ENCODE peak calls at places on chromosomes 13 and 19, in four cellular contexts. I, Z, F and O are unnamed samples.

GRCh38 chr13:24323036-24323738 is 13.8 kb downstream of the C1QTNF9 start:
- DNase-seq in I (no peak), Z (no peak), F (no peak), O (no peak)

GRCh38 chr19:27891411-27891810 is 1321.5 kb downstream of the UQCRFS1 start:
- DNase-seq in I (no peak), Z (no peak), F (no peak), O (no peak)

GRCh38 chr13:73173160-73173905 is 114.5 kb downstream of the KLF5 start:
- DNase-seq in I (no peak), Z (no peak), F (no peak), O (no peak)

GRCh38 chr13:38697628-38698333 is 10.9 kb downstream of the FREM2 start:
- DNase-seq in I (no peak), Z (no peak), F (no peak), O (no peak)

GRCh38 chr19:19475845-19476828 is 39.2 kb downstream of the TSSK6 start:
- DNase-seq in I (no peak), Z (peak; percentile 44), F (peak; percentile 16), O (peak; percentile 48)

GRCh38 chr13:109180905-109181425 is 551.6 kb downstream of the MYO16 start:
- DNase-seq in I (no peak), Z (no peak), F (peak; percentile 6), O (no peak)

GRCh38 chr19:38868551-38868950 is 9.5 kb downstream of the RINL start:
- DNase-seq in I (no peak), Z (no peak), F (no peak), O (no peak)

GRCh38 chr19:15249912-15250634 is 17.8 kb upstream of the EPHX3 start:
- DNase-seq in I (no peak), Z (peak; percentile 69), F (no peak), O (no peak)

GRCh38 chr19:5805465-5806132 is 732 bp downstream of the NRTN start:
- DNase-seq in I (no peak), Z (peak; percentile 62), F (peak; percentile 65), O (peak; percentile 86)

GRCh38 chr13:51625555-51626345 is 41.5 kb downstream of the WDFY2 start:
- DNase-seq in I (no peak), Z (no peak), F (no peak), O (no peak)

DNA sequence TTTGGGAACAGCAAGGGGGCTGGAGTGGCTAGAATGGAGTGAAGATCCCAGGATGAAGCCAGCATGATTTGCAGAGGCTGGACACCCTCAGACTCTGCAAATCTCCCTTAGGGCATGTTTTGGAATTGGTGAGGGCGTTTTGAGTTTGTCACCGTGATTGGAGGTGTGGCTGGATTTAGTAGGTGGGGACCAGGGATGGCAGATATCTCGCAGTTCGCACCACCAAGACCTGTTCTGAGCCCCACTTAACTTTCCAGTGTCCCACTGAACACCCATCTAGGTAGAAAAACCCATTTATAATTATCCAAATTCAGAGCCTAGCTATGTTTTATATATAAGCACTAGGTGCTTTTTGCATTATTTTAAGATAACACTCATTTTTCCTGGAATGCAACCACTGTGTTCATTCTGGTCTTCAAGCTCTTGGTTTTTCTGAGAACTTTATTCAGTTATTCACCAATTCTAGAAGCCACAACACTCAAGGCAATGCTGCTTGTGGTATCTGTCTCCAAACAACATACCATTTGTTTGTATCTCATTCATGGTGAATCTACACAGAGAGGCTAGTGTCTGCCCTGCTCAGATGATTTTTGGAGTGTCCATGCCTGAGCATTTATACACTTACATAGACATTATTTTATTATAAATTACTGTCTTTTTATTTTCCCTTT is 3.0 kb upstream of the NANOS2 start:
- DNase-seq in I (no peak), Z (no peak), F (no peak), O (no peak)
- TF ChIP-seq POLR2AphosphoS2 in I (no peak), Z (no peak), F (no peak), O (no peak)

GRCh38 chr19:30467239-30467638 is 95.1 kb downstream of the ZNF536 start:
- DNase-seq in I (no peak), Z (no peak), F (no peak), O (no peak)

GRCh38 chr19:30473334-30473867 is 101.2 kb downstream of the ZNF536 start:
- DNase-seq in I (no peak), Z (no peak), F (no peak), O (no peak)

GRCh38 chr19:30476997-30477396 is 104.8 kb downstream of the ZNF536 start:
- DNase-seq in I (no peak), Z (no peak), F (no peak), O (no peak)

DNA sequence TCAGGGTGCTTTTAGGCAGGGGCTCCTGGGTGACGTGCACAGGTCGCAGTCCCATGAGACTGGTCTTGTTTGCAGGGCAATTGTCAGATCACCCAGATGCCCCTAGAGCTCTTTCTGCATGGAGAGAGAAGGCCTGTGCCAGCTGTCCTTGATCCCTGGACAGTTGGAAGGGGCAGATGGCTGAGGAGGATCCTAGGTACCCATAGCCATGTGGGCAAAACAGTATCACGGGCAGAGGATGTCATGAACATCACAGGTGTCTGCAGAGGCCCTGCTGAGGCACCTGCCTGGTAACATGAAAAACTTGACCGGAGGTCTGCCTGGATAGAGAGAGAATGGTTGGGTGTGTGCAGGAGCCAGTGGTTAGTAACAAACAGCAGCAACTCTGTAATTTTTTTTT is 99.3 kb downstream of the ZNF536 start:
- DNase-seq in I (no peak), Z (no peak), F (no peak), O (no peak)
- TF ChIP-seq POLR2AphosphoS2 in I (no peak), Z (no peak), F (no peak), O (no peak)

GRCh38 chr13:106110241-106110855 is 425.1 kb downstream of the EFNB2 start:
- DNase-seq in I (no peak), Z (peak; percentile 14), F (no peak), O (no peak)
- TF ChIP-seq POLR2AphosphoS2 in I (no peak), Z (no peak), F (no peak), O (no peak)

GRCh38 chr13:46297338-46297737 is 85.6 kb downstream of the LRRC63 start:
- DNase-seq in I (no peak), Z (no peak), F (no peak), O (no peak)

GRCh38 chr13:46296465-46296822 is 84.7 kb downstream of the LRRC63 start:
- DNase-seq in I (no peak), Z (no peak), F (no peak), O (no peak)

GRCh38 chr13:46296920-46297319 is 85.2 kb downstream of the LRRC63 start:
- DNase-seq in I (no peak), Z (peak; percentile 30), F (no peak), O (no peak)

GRCh38 chr13:46295531-46296464 is 84.1 kb downstream of the LRRC63 start:
- DNase-seq in I (peak; percentile 28), Z (no peak), F (no peak), O (no peak)
- TF ChIP-seq POLR2AphosphoS2 in I (no peak), Z (no peak), F (no peak), O (no peak)